ENCODE peak calls at places on chromosome 6, in eight cellular contexts. Q is CD4-positive, alpha-beta T cell; L is dorsolateral prefrontal cortex; M is astrocyte; A is IMR-90; Y is left lung; C is GM23338; G is spleen. O is an unnamed sample.

GRCh38 chr6:78916411-78916810 is 49.1 kb downstream of the IRAK1BP1 start:
- DNase-seq in Q (no peak), L (no peak), M (no peak), A (no peak), Y (no peak), C (no peak), G (no peak), O (no peak)

GRCh38 chr6:131061041-131061770 is 1.8 kb downstream of the EPB41L2 start:
- DNase-seq in Q (no peak), L (no peak), M (peak), A (peak), Y (no peak), C (no peak), G (no peak), O (no peak)

GRCh38 chr6:42316390-42316970 is 98.8 kb upstream of the MRPS10 start:
- DNase-seq in Q (no peak), L (no peak), M (peak), A (peak), Y (no peak), C (peak), G (no peak), O (peak)

GRCh38 chr6:37980222-37980595 is 160.7 kb downstream of the ZFAND3 start:
- DNase-seq in Q (no peak), L (no peak), M (no peak), A (no peak), Y (no peak), C (no peak), G (no peak), O (no peak)

GRCh38 chr6:81075974-81076373 is 676.5 kb downstream of the TENT5A start:
- DNase-seq in Q (no peak), L (no peak), M (peak), A (peak), Y (no peak), C (peak), G (no peak), O (no peak)

GRCh38 chr6:26032387-26033131 is 54.7 kb upstream of the HFE start:
- DNase-seq in Q (no peak), L (no peak), M (peak), A (peak), Y (no peak), C (peak), G (no peak), O (peak)

GRCh38 chr6:81752084-81752968 is at the start of gene TENT5A:
- DNase-seq in Q (peak), L (peak), M (peak), A (peak), Y (peak), C (peak), G (peak), O (peak)

GRCh38 chr6:38212579-38212978 is 393.1 kb downstream of the ZFAND3 start:
- DNase-seq in Q (no peak), L (no peak), M (peak), A (no peak), Y (no peak), C (peak), G (no peak), O (no peak)

DNA sequence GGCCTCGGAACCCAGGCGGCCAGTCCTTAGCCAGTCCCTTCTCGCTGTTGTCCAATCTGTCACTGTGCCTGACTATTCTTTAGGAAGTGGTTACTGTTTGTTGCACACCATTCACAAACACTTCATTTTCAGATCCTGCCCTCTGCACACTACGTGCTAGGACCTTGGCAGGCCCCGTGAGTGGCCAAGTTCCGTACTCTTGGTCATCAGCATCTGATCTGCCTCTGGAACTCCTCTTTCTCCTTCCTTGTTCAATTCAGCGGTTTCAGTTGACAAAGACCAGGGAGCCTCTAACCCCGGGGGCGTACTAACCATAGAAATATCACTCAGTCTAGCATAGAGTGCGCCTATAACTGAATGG is 137.3 kb downstream of the LY86 start:
- DNase-seq in Q (no peak), L (no peak), M (no peak), A (no peak), Y (no peak), C (no peak), G (no peak), O (no peak)
- H3K27ac ChIP-seq in Q (no peak), L (no peak), M (no peak), A (no peak), Y (peak), C (no peak), G (peak), O (peak)

GRCh38 chr6:41072836-41073202 is at the start of gene NFYA:
- DNase-seq in Q (peak), L (no peak), M (peak), A (peak), Y (peak), C (peak), G (no peak), O (no peak)

GRCh38 chr6:41071923-41072835 is at the start of gene OARD1:
- DNase-seq in Q (peak), L (peak), M (peak), A (no peak), Y (peak), C (peak), G (peak), O (peak)

GRCh38 chr6:41073968-41074691 is 1.4 kb downstream of the NFYA start:
- DNase-seq in Q (no peak), L (no peak), M (peak), A (peak), Y (no peak), C (peak), G (no peak), O (no peak)

GRCh38 chr6:41074692-41075436 is 2.1 kb downstream of the NFYA start:
- DNase-seq in Q (no peak), L (no peak), M (no peak), A (peak), Y (no peak), C (no peak), G (no peak), O (no peak)

GRCh38 chr6:41073203-41073967 is 611 bp downstream of the NFYA start:
- DNase-seq in Q (peak), L (peak), M (peak), A (peak), Y (peak), C (peak), G (peak), O (peak)
- TF ChIP-seq CTCF in Q (peak), L (peak), M (no peak), A (peak), Y (no peak), C (peak), G (no peak), O (peak)

DNA sequence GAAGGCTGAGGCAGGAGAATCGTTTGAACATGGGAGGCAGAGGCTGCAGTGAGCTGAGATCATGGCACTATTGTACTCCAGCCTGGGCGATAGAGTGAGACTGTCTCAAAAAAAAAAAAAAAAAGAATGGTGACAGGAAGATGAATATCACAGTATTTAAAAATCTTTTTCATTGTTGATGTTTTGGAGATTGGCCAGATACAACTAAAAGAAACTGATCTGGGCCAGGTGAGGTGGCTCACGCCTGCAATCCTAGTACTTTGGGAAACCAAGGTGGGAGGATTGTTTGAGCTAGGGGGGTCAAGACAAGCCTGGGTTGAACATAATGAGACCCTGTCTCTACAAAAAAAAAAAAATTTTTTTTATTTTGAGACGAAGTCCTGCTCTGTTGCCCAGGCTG is 52.1 kb downstream of the TRAF3IP2 start:
- DNase-seq in Q (no peak), L (no peak), M (no peak), A (no peak), Y (no peak), C (no peak), G (no peak), O (no peak)
- H3K27ac ChIP-seq in Q (no peak), L (peak), M (no peak), A (no peak), Y (no peak), C (no peak), G (no peak), O (no peak)

DNA sequence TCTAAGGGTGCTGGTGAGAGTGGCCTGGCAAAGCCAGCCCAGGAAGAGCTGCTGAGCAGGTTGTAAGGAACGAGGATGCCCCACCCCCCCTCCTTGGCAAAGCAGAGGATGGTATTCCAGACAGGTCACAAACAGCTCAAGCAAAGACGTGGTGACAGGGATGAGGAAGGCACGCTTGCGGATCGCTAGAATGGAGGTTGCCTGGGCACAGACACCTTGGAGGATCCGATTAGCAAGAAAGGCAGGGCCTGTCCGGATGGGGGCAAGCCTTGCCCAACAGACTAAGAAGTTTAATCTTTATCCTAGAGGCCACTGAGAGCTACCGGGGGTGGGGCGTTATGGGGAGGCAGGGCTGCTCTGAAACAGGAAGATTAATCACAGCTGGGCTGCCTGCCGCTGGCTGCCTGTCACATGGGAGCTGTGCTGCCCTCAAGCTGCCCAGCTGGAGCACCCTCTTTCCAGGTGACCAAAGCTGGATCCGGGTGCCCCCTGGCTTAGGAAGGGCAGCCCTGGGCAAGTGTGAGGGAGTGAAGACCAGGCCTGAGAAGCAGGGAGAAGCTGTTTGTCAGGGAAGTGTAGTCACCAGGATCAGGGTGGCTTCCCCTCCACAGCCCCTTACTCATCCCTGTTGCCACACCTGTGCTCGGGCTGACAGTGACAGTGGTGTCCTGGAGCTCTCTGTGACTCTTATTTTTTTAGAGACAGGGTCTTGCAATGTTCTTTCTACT is 9.2 kb upstream of the MAPK13 start:
- DNase-seq in Q (no peak), L (no peak), M (no peak), A (no peak), Y (peak), C (peak), G (peak), O (peak)
- TF ChIP-seq CTCF in Q (no peak), L (no peak), M (no peak), A (no peak), Y (no peak), C (peak), G (peak), O (no peak)

GRCh38 chr6:142820336-142821016 is 124.5 kb downstream of the HIVEP2 start:
- DNase-seq in Q (no peak), L (no peak), M (no peak), A (no peak), Y (no peak), C (no peak), G (no peak), O (no peak)
- H3K27ac ChIP-seq in Q (peak), L (no peak), M (peak), A (no peak), Y (peak), C (no peak), G (peak), O (peak)

GRCh38 chr6:24861934-24862333 is 63.2 kb upstream of the ARMH2 start:
- DNase-seq in Q (no peak), L (no peak), M (no peak), A (no peak), Y (no peak), C (no peak), G (no peak), O (no peak)
- TF ChIP-seq CTCF in Q (no peak), L (no peak), M (no peak), A (no peak), Y (no peak), C (no peak), G (no peak), O (no peak)

GRCh38 chr6:89368107-89368506 is 15.6 kb upstream of the UBE2J1 start:
- DNase-seq in Q (peak), L (peak), M (no peak), A (peak), Y (no peak), C (peak), G (no peak), O (peak)

GRCh38 chr6:89364586-89364985 is 12.1 kb upstream of the UBE2J1 start:
- DNase-seq in Q (no peak), L (no peak), M (no peak), A (no peak), Y (no peak), C (no peak), G (no peak), O (no peak)

GRCh38 chr6:89371849-89372505 is 19.5 kb upstream of the UBE2J1 start:
- DNase-seq in Q (peak), L (peak), M (no peak), A (peak), Y (peak), C (peak), G (peak), O (peak)

GRCh38 chr6:89372506-89372901 is 20.0 kb upstream of the UBE2J1 start:
- DNase-seq in Q (no peak), L (no peak), M (no peak), A (no peak), Y (no peak), C (no peak), G (no peak), O (no peak)

GRCh38 chr6:89369009-89369408 is 16.5 kb upstream of the UBE2J1 start:
- DNase-seq in Q (no peak), L (no peak), M (peak), A (peak), Y (no peak), C (peak), G (no peak), O (peak)
- H3K27ac ChIP-seq in Q (no peak), L (no peak), M (no peak), A (no peak), Y (no peak), C (no peak), G (peak), O (no peak)

DNA sequence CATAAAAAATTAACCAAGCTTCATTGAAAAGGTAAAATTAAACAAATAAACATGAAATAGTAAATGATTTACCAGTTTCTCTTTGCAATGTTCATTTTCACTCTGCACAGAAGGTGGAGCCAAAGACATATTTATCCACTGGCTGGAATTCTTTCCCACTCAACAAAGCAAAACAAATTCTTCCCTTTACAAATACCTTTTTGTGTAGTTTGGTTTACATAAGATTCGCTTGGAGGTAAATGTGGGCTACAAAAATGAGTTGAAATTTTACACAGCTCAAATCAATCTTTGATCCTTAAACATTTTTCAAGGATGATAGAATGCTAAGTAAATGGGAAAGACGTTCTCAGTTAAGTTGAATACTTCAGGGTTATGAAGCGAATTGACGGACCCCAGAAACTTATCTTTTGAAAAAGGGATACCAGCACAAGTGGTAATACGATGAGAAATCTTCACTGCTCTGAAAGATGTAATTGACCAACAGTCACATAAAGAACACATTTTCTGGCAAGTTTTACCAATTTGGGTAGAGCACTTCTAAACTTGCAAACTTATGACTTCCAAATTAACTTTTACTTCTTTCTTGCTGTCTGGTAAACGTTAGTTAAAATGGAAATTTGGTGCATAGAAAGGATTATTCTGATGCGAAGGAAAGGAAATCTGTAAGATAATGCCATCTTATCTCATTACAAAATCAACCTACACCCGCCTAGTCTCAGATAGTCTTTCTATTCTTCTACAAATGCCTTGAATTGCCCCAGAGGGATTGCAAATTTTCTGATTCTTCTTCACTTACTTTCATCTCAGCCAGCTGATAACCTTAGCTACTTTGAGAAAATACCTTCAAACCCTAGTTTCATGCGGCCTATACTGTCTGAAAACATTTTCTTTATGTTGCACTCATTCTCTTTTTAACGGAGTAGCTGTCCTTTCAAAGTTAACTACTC is 4.7 kb upstream of the GJA1 start:
- DNase-seq in Q (no peak), L (no peak), M (no peak), A (peak), Y (no peak), C (peak), G (no peak), O (no peak)
- TF ChIP-seq CTCF in Q (peak), L (peak), M (peak), A (peak), Y (peak), C (peak), G (no peak), O (peak)

GRCh38 chr6:157328108-157328692 is 4.9 kb upstream of the TMEM242 start:
- DNase-seq in Q (no peak), L (no peak), M (peak), A (peak), Y (no peak), C (no peak), G (no peak), O (no peak)

GRCh38 chr6:157329829-157330228 is 6.5 kb upstream of the TMEM242 start:
- DNase-seq in Q (no peak), L (no peak), M (peak), A (peak), Y (no peak), C (no peak), G (no peak), O (no peak)

GRCh38 chr6:157325069-157325805 is 1.9 kb upstream of the TMEM242 start:
- DNase-seq in Q (no peak), L (no peak), M (peak), A (peak), Y (no peak), C (no peak), G (no peak), O (no peak)

GRCh38 chr6:157323924-157324276 is 581 bp upstream of the TMEM242 start:
- DNase-seq in Q (peak), L (peak), M (peak), A (peak), Y (peak), C (peak), G (peak), O (peak)

DNA sequence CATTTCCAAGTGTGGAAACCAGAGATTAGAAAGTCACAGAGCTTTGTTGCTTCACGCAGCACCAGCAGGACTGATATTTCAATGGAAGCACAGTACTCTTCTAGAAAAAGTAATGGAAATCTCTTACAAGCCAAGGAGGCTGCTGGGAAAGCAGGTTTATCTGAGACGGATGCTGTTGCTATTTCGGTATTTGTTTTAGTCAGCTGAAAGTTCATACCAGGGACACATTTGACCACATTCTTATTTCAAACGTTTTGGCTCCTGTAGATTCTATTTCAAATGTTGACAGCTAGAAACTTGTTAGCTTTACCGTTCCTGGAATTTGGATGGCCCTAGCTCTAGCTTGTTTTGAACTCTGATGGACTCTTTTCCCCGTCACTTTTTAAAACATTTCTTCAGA is 3.7 kb upstream of the TMEM242 start:
- DNase-seq in Q (no peak), L (no peak), M (peak), A (peak), Y (no peak), C (no peak), G (no peak), O (no peak)
- H3K27ac ChIP-seq in Q (no peak), L (no peak), M (no peak), A (no peak), Y (no peak), C (no peak), G (no peak), O (no peak)

O was measured in colonic mucosa.